ENCODE peak calls at places on chromosomes 7 and 10, in seven cellular contexts. I, Z, A, Q, C, K and E are unnamed samples.
A peak's percentile ranks its signal among the peaks of the same experiment; 100 is the strongest.

GRCh38 chr10:14670551-14671240 is 104.0 kb downstream of the FAM107B start:
- DNase-seq in I (no peak), Z (no peak), K (no peak), A (no peak), C (no peak), Q (no peak), E (peak; percentile 38)

GRCh38 chr7:99003419-99003818 is 125.1 kb downstream of the TRRAP start:
- DNase-seq in I (no peak), Q (no peak), C (no peak), Z (no peak), K (no peak), A (no peak), E (no peak)

GRCh38 chr7:135774284-135774683 is 25.7 kb upstream of the FAM180A start:
- DNase-seq in C (peak; percentile 43), Z (no peak), A (no peak), K (no peak), Q (no peak), I (peak; percentile 42), E (peak; percentile 54)

GRCh38 chr7:123769371-123769770 is 20.6 kb upstream of the WASL start:
- DNase-seq in K (no peak), Q (no peak), A (no peak), Z (no peak), C (peak; percentile 33), I (no peak), E (peak; percentile 36)

GRCh38 chr7:15558747-15559146 is 3.1 kb downstream of the AGMO start:
- DNase-seq in I (peak; percentile 54), Q (no peak), C (no peak), K (peak; percentile 27), Z (no peak), A (no peak), E (peak; percentile 44)

GRCh38 chr10:129090618-129091366 is 376.2 kb upstream of the MGMT start:
- DNase-seq in A (no peak), K (no peak), I (no peak), Q (no peak), Z (no peak), C (no peak), E (no peak)

GRCh38 chr7:110856704-110857103 is 234.2 kb upstream of the LRRN3 start:
- DNase-seq in C (no peak), I (peak; percentile 19), Q (no peak), Z (no peak), K (no peak), A (no peak), E (no peak)

GRCh38 chr7:24922099-24922773 is 57.7 kb downstream of the OSBPL3 start:
- DNase-seq in I (no peak), C (no peak), K (no peak), Z (no peak), A (no peak), Q (no peak), E (peak; percentile 34)

GRCh38 chr7:9124320-9124719 is 690.9 kb downstream of the NXPH1 start:
- DNase-seq in Q (no peak), I (no peak), A (no peak), Z (no peak), K (no peak), C (no peak), E (no peak)

GRCh38 chr7:39260279-39260844 is 282.7 kb downstream of the POU6F2 start:
- DNase-seq in C (no peak), A (no peak), Z (no peak), K (no peak), Q (no peak), I (no peak), E (no peak)

GRCh38 chr10:28219241-28219640 is 83.6 kb downstream of the MPP7 start:
- DNase-seq in A (no peak), I (no peak), K (peak; percentile 31), Z (no peak), Q (no peak), C (no peak), E (peak; percentile 36)

GRCh38 chr7:142859829-142860228 is 5.0 kb downstream of the EPHB6 start:
- DNase-seq in K (no peak), C (no peak), Q (no peak), I (no peak), Z (no peak), A (no peak), E (peak; percentile 57)

GRCh38 chr7:76364198-76364584 is 5.4 kb upstream of the YWHAG start:
- DNase-seq in C (peak; percentile 38), I (peak; percentile 56), K (no peak), Q (no peak), Z (no peak), A (peak; percentile 69), E (peak; percentile 40)

GRCh38 chr7:136389933-136390332 is 412.8 kb upstream of the MTPN start:
- DNase-seq in I (no peak), Q (no peak), A (no peak), K (no peak), C (no peak), Z (no peak), E (no peak)

GRCh38 chr7:17130281-17131059 is 168.0 kb upstream of the AHR start:
- DNase-seq in Z (no peak), C (no peak), Q (no peak), A (no peak), I (peak; percentile 79), K (peak; percentile 75), E (peak; percentile 79)

GRCh38 chr7:2148189-2148588 is 84.6 kb downstream of the MAD1L1 start:
- DNase-seq in Q (no peak), I (no peak), K (no peak), C (no peak), A (no peak), Z (no peak), E (no peak)

GRCh38 chr7:151408839-151409554 is 841 bp downstream of the WDR86 start:
- DNase-seq in C (no peak), I (no peak), A (peak; percentile 81), K (no peak), Z (peak; percentile 36), Q (no peak), E (no peak)

GRCh38 chr10:95242581-95243317 is 48.1 kb downstream of the PDLIM1 start:
- DNase-seq in I (no peak), Z (peak; percentile 69), A (no peak), K (peak; percentile 32), C (no peak), Q (no peak), E (peak; percentile 47)

GRCh38 chr7:14637968-14638367 is 264.6 kb downstream of the DGKB start:
- DNase-seq in K (no peak), Q (no peak), I (no peak), A (no peak), C (no peak), Z (no peak), E (no peak)

GRCh38 chr7:27096756-27097514 is 1.1 kb upstream of the HOXA1 start:
- DNase-seq in A (peak; percentile 86), C (no peak), Z (peak; percentile 12), Q (no peak), K (no peak), I (no peak), E (peak; percentile 14)
- TF ChIP-seq CTCF in A (no peak), C (no peak), Z (no peak), Q (no peak), K (no peak), I (no peak), E (no peak)

GRCh38 chr10:109640915-109641314 is 282.4 kb downstream of the XPNPEP1 start:
- DNase-seq in I (no peak), Z (no peak), Q (no peak), K (no peak), C (no peak), A (no peak), E (no peak)
- TF ChIP-seq CTCF in I (no peak), Z (no peak), Q (no peak), K (no peak), C (no peak), A (no peak), E (no peak)

GRCh38 chr10:16520900-16521299 is 779 bp downstream of the C1QL3 start:
- DNase-seq in I (no peak), K (no peak), Q (peak; percentile 61), C (no peak), A (peak; percentile 79), Z (no peak), E (no peak)
- TF ChIP-seq CTCF in I (peak; percentile 57), K (peak; percentile 41), Q (peak; percentile 48), C (no peak), A (no peak), Z (no peak), E (no peak)

DNA sequence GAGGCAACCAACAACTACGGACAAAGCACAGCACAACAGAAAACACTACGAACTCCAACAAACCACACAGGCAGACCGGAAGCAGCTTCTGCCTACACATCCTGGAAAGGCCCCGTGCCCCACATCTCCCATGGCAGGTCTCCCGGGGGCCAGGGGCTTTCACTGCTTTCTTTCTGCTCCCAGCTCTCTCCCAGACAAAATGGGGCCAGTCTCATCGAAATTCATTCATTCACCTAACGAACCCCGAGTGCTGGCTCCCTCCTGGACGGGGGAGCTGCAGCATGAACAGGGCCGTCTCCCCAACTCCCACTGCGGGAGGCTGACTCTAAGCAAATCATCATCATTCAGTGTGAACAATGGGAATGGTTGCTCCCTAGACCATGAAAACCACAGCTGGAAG is 47.6 kb upstream of the NANOS1 start:
- DNase-seq in Z (no peak), A (no peak), Q (no peak), I (no peak), C (no peak), K (no peak), E (no peak)
- TF ChIP-seq CTCF in Z (no peak), A (no peak), Q (no peak), I (no peak), C (no peak), K (no peak), E (no peak)

GRCh38 chr7:28411876-28412662 is at the start of gene CREB5:
- DNase-seq in Z (peak; percentile 34), Q (no peak), I (no peak), A (no peak), K (no peak), C (peak; percentile 21), E (no peak)
- TF ChIP-seq CTCF in Z (peak; percentile 71), Q (peak; percentile 65), I (peak; percentile 42), A (peak; percentile 22), K (no peak), C (no peak), E (no peak)

DNA sequence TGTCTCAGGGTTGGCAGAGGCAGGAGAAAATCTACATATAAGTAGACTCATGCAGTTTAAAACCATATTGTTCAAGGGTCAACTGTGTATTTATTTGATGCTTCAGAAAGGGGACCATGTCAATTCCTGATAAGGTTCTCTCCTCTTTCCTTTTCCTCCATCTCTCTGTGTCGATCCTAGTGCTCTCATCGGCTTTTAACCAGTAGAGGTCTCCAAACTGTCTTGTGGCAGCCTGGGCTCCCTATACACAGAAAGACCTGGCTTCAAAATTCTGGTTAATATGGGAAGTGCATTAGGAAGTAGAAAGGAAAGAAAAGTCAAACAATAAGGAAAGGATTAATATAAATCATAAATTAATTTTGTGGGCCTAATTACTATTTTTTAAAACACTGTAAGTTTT is 304.4 kb upstream of the C7orf33 start:
- DNase-seq in A (no peak), K (no peak), Q (no peak), C (no peak), I (no peak), Z (peak; percentile 21), E (no peak)
- TF ChIP-seq CTCF in A (peak; percentile 26), K (no peak), Q (peak; percentile 19), C (no peak), I (peak; percentile 60), Z (peak; percentile 74), E (no peak)

GRCh38 chr7:140726304-140726703 is 29.8 kb downstream of the NDUFB2 start:
- DNase-seq in Q (no peak), A (no peak), C (no peak), Z (peak; percentile 24), K (no peak), I (no peak), E (peak; percentile 9)
- TF ChIP-seq CTCF in Q (peak; percentile 31), A (no peak), C (peak; percentile 20), Z (peak; percentile 68), K (peak; percentile 46), I (peak; percentile 37), E (peak; percentile 61)

GRCh38 chr10:132577350-132578005 is 39.9 kb downstream of the INPP5A start:
- DNase-seq in C (no peak), K (no peak), A (no peak), I (no peak), Z (no peak), Q (no peak), E (no peak)
- TF ChIP-seq CTCF in C (peak; percentile 17), K (peak; percentile 20), A (peak; percentile 18), I (peak; percentile 27), Z (no peak), Q (no peak), E (no peak)